ENCODE peak calls at places on chromosomes 5 and 9, in five cellular contexts. One of them, this sample, is unnamed.

GRCh38 chr5:171596391-171596878 is 177.0 kb downstream of the FGF18 start:
- DNase-seq in fibroblast of lung: peak
- DNase-seq in kidney: peak
- DNase-seq in K562: no peak
- DNase-seq in IMR-90: peak
- DNase-seq in this sample: peak

GRCh38 chr5:53419247-53419646 is 61.2 kb upstream of the FST start:
- DNase-seq in K562: no peak
- DNase-seq in kidney: no peak
- DNase-seq in fibroblast of lung: peak
- DNase-seq in IMR-90: peak
- DNase-seq in this sample: peak

GRCh38 chr5:34584165-34584564 is 72.0 kb upstream of the RAI14 start:
- DNase-seq in IMR-90: no peak
- DNase-seq in kidney: no peak
- DNase-seq in fibroblast of lung: no peak
- DNase-seq in K562: no peak
- DNase-seq in this sample: no peak

GRCh38 chr9:129886226-129887174 is 51.2 kb downstream of the USP20 start:
- DNase-seq in fibroblast of lung: no peak
- DNase-seq in kidney: peak
- DNase-seq in IMR-90: no peak
- DNase-seq in K562: peak
- DNase-seq in this sample: no peak

GRCh38 chr9:116073826-116074225 is 79.8 kb upstream of the PAPPA start:
- DNase-seq in kidney: no peak
- DNase-seq in fibroblast of lung: peak
- DNase-seq in K562: no peak
- DNase-seq in IMR-90: peak
- DNase-seq in this sample: no peak

GRCh38 chr9:128027705-128028104 is 39.4 kb downstream of the NAIF1 start:
- DNase-seq in kidney: no peak
- DNase-seq in fibroblast of lung: no peak
- DNase-seq in K562: no peak
- DNase-seq in IMR-90: no peak
- DNase-seq in this sample: no peak

GRCh38 chr9:99834474-99834873 is 12.8 kb downstream of the NR4A3 start:
- DNase-seq in K562: no peak
- DNase-seq in fibroblast of lung: no peak
- DNase-seq in kidney: no peak
- DNase-seq in IMR-90: no peak
- DNase-seq in this sample: no peak

GRCh38 chr5:115079934-115080623 is 89.6 kb downstream of the TRIM36 start:
- DNase-seq in fibroblast of lung: no peak
- DNase-seq in K562: no peak
- DNase-seq in kidney: no peak
- DNase-seq in IMR-90: no peak
- DNase-seq in this sample: no peak

GRCh38 chr5:135493406-135494180 is 41.4 kb upstream of the TIFAB start:
- DNase-seq in kidney: no peak
- DNase-seq in fibroblast of lung: peak
- DNase-seq in IMR-90: peak
- DNase-seq in K562: no peak
- DNase-seq in this sample: peak

GRCh38 chr5:129135633-129136032 is 41.1 kb downstream of the ISOC1 start:
- DNase-seq in IMR-90: no peak
- DNase-seq in kidney: no peak
- DNase-seq in fibroblast of lung: no peak
- DNase-seq in K562: no peak
- DNase-seq in this sample: no peak

GRCh38 chr5:159724283-159724682 is 192.0 kb upstream of the ADRA1B start:
- DNase-seq in fibroblast of lung: no peak
- DNase-seq in K562: no peak
- DNase-seq in kidney: no peak
- DNase-seq in IMR-90: no peak
- DNase-seq in this sample: no peak

GRCh38 chr5:32352685-32353084 is 39.9 kb upstream of the MTMR12 start:
- DNase-seq in kidney: no peak
- DNase-seq in fibroblast of lung: no peak
- DNase-seq in K562: no peak
- DNase-seq in IMR-90: no peak
- DNase-seq in this sample: no peak

GRCh38 chr5:135426102-135427082 is 20.8 kb downstream of the DCANP1 start:
- DNase-seq in K562: peak
- DNase-seq in kidney: no peak
- DNase-seq in fibroblast of lung: peak
- DNase-seq in IMR-90: peak
- DNase-seq in this sample: peak

GRCh38 chr9:89527084-89527483 is 29.2 kb upstream of the SEMA4D start:
- DNase-seq in IMR-90: no peak
- DNase-seq in K562: no peak
- DNase-seq in fibroblast of lung: no peak
- DNase-seq in kidney: no peak
- DNase-seq in this sample: no peak

GRCh38 chr5:134020188-134020587 is 15.4 kb upstream of the VDAC1 start:
- DNase-seq in kidney: no peak
- DNase-seq in K562: no peak
- DNase-seq in IMR-90: no peak
- DNase-seq in fibroblast of lung: no peak
- DNase-seq in this sample: no peak

DNA sequence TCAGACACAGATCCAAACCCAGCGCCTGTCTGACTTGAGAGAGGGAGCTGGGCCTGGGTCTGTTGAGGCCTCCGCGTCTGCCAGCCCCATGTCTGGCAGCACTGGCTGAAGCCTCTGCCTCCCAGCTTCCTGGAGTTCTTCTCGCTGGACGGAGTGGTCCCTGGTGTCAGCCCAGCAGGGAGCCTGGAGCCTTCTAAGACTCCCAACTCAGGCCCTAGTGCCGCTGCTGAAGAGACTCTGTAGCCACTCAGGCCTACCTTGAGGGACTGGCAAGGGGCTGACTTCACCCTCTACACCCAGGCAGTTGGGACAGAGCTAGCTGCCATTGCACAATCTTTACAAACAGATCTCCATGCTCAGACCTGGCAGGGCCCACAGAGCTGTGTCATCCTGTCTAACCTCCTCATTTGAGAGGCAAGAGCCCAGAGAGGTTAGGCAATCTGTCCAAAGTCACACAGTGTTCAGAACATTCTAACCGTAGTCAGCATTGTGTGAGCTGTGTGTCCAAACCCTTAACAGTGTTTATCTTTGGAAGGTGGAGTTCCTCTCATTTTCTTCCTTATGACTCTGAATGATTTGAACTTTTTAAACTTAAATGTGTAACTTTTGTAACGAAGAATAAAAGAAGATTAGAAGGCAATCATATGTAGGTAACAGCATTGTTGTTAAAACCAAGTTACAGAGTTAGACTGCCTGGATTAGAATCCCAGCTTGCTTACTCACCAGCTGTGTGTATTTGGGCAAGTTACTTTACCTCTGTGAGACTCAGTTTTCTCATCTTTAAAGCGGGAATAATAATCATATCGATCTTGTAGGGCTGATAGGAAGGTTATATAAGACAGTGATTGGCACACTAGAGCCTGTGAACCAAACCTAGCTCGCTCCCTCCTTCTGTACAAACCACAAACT is 4.6 kb upstream of the DUSP1 start:
- DNase-seq in K562: no peak
- DNase-seq in kidney: no peak
- DNase-seq in fibroblast of lung: peak
- DNase-seq in IMR-90: peak
- DNase-seq in this sample: peak
- H3K9ac ChIP-seq in K562: peak
- H3K9ac ChIP-seq in kidney: no peak
- H3K9ac ChIP-seq in fibroblast of lung: no peak
- H3K9ac ChIP-seq in IMR-90: peak
- H3K9ac ChIP-seq in this sample: peak

GRCh38 chr5:79237735-79238560 is 2.0 kb downstream of the JMY start:
- DNase-seq in IMR-90: no peak
- DNase-seq in kidney: no peak
- DNase-seq in K562: no peak
- DNase-seq in fibroblast of lung: no peak
- DNase-seq in this sample: no peak
- H3K9ac ChIP-seq in IMR-90: no peak
- H3K9ac ChIP-seq in kidney: peak
- H3K9ac ChIP-seq in K562: peak
- H3K9ac ChIP-seq in fibroblast of lung: no peak
- H3K9ac ChIP-seq in this sample: peak

DNA sequence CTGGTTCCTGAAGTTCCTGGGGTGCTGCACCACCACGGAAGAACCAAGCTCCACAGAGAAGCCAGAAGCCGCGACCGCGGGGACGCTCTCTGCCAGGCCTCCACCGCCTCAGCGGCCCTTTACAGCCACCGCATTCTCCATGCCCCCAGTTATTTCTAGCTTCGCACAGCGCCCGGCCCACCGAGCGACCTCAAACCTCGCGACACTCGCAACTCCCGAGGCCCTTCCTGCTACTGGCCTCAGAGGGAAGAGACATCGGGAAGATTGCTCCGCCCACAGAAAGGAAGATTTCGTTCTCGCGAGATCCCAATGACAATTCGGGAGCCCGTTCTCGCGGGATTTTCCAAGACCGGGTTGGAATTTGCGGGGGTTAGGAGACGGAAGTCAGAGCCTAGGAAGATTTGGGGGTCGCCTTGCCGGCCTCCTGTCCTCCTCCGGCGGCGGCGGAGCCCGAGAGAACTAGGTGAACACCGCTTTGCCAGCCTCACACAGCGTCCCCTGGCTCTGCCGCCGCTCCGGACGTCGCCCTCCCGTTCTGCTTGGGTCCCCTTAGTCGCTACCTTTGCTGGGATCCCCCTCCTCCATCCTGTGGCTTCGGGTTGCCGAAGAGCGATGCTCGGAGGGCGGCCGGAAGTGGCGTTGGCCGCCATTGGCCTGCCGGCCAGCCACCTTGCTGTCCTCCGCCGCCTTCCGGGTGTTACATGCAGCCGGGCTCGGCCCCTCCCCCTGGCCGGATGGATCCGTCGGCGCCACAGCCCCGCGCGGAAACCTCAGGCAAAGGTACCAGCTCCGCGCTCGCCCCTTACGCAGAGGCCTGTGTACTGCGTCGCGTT is at the start of gene ERCC6L2:
- DNase-seq in IMR-90: peak
- DNase-seq in kidney: peak
- DNase-seq in fibroblast of lung: peak
- DNase-seq in K562: peak
- DNase-seq in this sample: peak
- H3K9ac ChIP-seq in IMR-90: peak
- H3K9ac ChIP-seq in kidney: peak
- H3K9ac ChIP-seq in fibroblast of lung: no peak
- H3K9ac ChIP-seq in K562: peak
- H3K9ac ChIP-seq in this sample: no peak

GRCh38 chr9:98726735-98727134 is 18.0 kb upstream of the GABBR2 start:
- DNase-seq in K562: no peak
- DNase-seq in IMR-90: peak
- DNase-seq in fibroblast of lung: peak
- DNase-seq in kidney: no peak
- DNase-seq in this sample: peak
- H3K9ac ChIP-seq in K562: no peak
- H3K9ac ChIP-seq in IMR-90: no peak
- H3K9ac ChIP-seq in fibroblast of lung: no peak
- H3K9ac ChIP-seq in kidney: no peak
- H3K9ac ChIP-seq in this sample: no peak